ENCODE peak calls at places on chromosomes 16 and 17, in four cellular contexts. Q is HepG2, C is fibroblast of lung, E is DND-41. L is an unnamed sample.
A peak's percentile ranks its signal among the peaks of the same experiment; 100 is the strongest.

GRCh38 chr16:68396481-68396880 is 51.8 kb downstream of the SMPD3 start:
- DNase-seq in E (peak; percentile 64), Q (peak; percentile 54), C (peak; percentile 45), L (peak; percentile 33)

GRCh38 chr17:66715076-66715675 is 119.7 kb upstream of the CACNG5 start:
- DNase-seq in E (no peak), C (no peak), Q (no peak), L (no peak)

GRCh38 chr17:49952209-49952911 is 16.6 kb upstream of the DLX4 start:
- DNase-seq in E (peak; percentile 61), C (peak; percentile 56), Q (peak; percentile 78), L (peak; percentile 77)

GRCh38 chr16:15032547-15033308 is 23.1 kb downstream of the NTAN1 start:
- DNase-seq in C (peak; percentile 48), Q (no peak), E (peak; percentile 39), L (peak; percentile 53)

GRCh38 chr17:75742337-75742736 is 21.1 kb downstream of the ITGB4 start:
- DNase-seq in C (no peak), Q (no peak), E (no peak), L (no peak)

GRCh38 chr17:19733953-19734526 is 14.1 kb downstream of the ALDH3A1 start:
- DNase-seq in C (no peak), Q (peak; percentile 97), E (no peak), L (no peak)

GRCh38 chr16:9567674-9568073 is 476.2 kb downstream of the HAPSTR1 start:
- DNase-seq in E (no peak), Q (no peak), C (no peak), L (peak; percentile 42)

GRCh38 chr16:8639694-8640093 is 18.2 kb downstream of the METTL22 start:
- DNase-seq in E (no peak), Q (no peak), C (no peak), L (no peak)

GRCh38 chr17:50507871-50508572 is at the start of gene MYCBPAP:
- DNase-seq in C (peak; percentile 80), Q (no peak), E (peak; percentile 78), L (peak; percentile 79)

GRCh38 chr16:61684566-61684965 is 351.7 kb downstream of the CDH8 start:
- DNase-seq in E (no peak), Q (no peak), C (peak; percentile 14), L (peak; percentile 12)

GRCh38 chr17:20156196-20157077 is 147.3 kb downstream of the SPECC1 start:
- DNase-seq in E (no peak), C (peak; percentile 49), Q (peak; percentile 39), L (peak; percentile 9)

GRCh38 chr16:62077998-62078397 is 41.8 kb upstream of the CDH8 start:
- DNase-seq in E (no peak), Q (no peak), C (no peak), L (peak; percentile 79)

GRCh38 chr16:10343124-10343760 is 42.6 kb upstream of the ATF7IP2 start:
- DNase-seq in Q (no peak), E (no peak), C (no peak), L (no peak)

GRCh38 chr17:78144146-78144719 is 2.0 kb upstream of the C17orf99 start:
- DNase-seq in C (peak; percentile 59), Q (no peak), E (no peak), L (peak; percentile 40)

GRCh38 chr16:82042144-82042543 is 7.1 kb downstream of the HSD17B2 start:
- DNase-seq in E (no peak), C (peak; percentile 53), Q (no peak), L (no peak)

GRCh38 chr16:19785512-19786130 is 67.5 kb downstream of the IQCK start:
- DNase-seq in Q (peak; percentile 56), E (no peak), C (peak; percentile 25), L (no peak)

GRCh38 chr16:27204232-27204915 is 1.0 kb downstream of the KDM8 start:
- DNase-seq in Q (no peak), C (no peak), E (no peak), L (no peak)

GRCh38 chr17:40582328-40582901 is 17.1 kb upstream of the CCR7 start:
- DNase-seq in E (peak; percentile 87), C (no peak), Q (no peak), L (no peak)

GRCh38 chr16:84091460-84091859 is 25.3 kb downstream of the MBTPS1 start:
- DNase-seq in Q (no peak), E (no peak), C (no peak), L (no peak)

GRCh38 chr17:4201231-4201630 is 58.2 kb downstream of the CYB5D2 start:
- DNase-seq in E (no peak), Q (no peak), C (no peak), L (no peak)

GRCh38 chr16:89422527-89422904 is 67.8 kb downstream of the ANKRD11 start:
- DNase-seq in C (peak; percentile 74), Q (no peak), E (no peak), L (no peak)

GRCh38 chr16:57128787-57129389 is 36.5 kb downstream of the CPNE2 start:
- DNase-seq in C (no peak), E (no peak), Q (no peak), L (no peak)

GRCh38 chr16:76278976-76279375 is 1.8 kb downstream of the CNTNAP4 start:
- DNase-seq in C (no peak), Q (peak; percentile 13), E (no peak), L (peak; percentile 15)

GRCh38 chr16:80672379-80672778 is 131.6 kb downstream of the DYNLRB2 start:
- DNase-seq in Q (no peak), E (no peak), C (no peak), L (no peak)

GRCh38 chr16:85187447-85187846 is 75.2 kb upstream of the CIBAR2 start:
- DNase-seq in Q (no peak), C (no peak), E (no peak), L (no peak)

GRCh38 chr17:19260958-19261357 is 23.8 kb downstream of the EPN2 start:
- DNase-seq in Q (no peak), C (no peak), E (no peak), L (peak; percentile 65)

GRCh38 chr16:11297492-11298142 is 16.5 kb upstream of the PRM1 start:
- DNase-seq in E (peak; percentile 97), Q (peak; percentile 67), C (peak; percentile 81), L (peak; percentile 37)

GRCh38 chr17:77475012-77475976 is 334.5 kb downstream of the SEC14L1 start:
- DNase-seq in Q (no peak), E (peak; percentile 62), C (peak; percentile 98), L (no peak)

DNA sequence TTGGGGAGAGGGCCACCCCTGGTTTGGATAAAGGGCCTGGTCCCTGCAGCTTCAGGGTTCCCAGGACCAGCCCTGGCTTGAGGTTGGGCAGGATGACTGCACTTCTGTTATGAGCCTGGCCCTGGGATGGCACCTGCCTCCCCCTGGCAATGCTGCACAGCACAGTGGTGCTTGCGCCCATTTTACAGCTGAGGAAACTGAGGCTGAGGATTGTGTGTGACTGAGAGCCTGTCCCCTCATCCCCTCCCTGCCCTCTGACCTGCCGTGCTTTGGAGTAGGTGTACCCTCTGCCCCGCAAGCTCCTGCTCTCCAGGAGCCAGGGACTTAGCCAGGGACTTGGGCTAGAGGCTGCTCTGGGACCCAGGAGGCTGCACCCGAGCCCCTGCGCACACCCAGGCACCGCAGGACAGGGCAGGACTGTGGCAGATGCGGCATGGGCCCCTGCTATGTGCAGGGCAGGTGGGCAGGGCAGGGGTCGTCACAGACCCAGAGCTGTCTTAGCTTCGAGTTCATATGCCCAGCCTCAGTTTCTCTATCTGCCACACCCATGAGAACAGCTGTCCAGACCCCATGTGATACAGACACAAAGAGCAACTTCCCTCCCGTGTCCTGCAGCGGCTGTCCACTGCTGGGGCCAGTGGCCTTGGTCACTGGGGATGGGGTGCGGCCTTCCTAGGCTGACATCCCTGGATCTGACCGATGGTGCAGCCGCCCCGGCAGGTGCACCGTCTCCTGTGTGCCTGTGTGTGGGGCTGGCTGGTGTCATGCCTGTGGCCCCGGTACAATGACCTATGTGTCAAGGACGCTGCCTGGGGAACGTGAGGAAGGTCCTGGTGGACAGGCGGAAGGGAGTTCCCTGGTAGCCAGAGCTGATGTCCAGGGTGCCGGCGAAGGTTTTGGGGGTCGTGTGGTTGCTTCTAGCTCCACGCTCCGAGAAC is 36.6 kb downstream of the BAHCC1 start:
- DNase-seq in C (no peak), Q (no peak), E (no peak), L (no peak)
- H3K4me1 ChIP-seq in C (peaks cover 12% of the 10 kb centered on the region), Q (no peaks in the 10 kb centered on the region), E (peaks cover 36% of the 10 kb centered on the region), L (peaks cover 36% of the 10 kb centered on the region)

GRCh38 chr17:81002409-81003361 is 11.0 kb downstream of the CHMP6 start:
- DNase-seq in E (no peak), Q (no peak), C (peak; percentile 61), L (peak; percentile 59)

GRCh38 chr17:81004336-81005015 is 12.8 kb downstream of the CHMP6 start:
- DNase-seq in C (no peak), Q (no peak), E (no peak), L (no peak)

GRCh38 chr17:81000631-81001357 is 9.2 kb downstream of the CHMP6 start:
- DNase-seq in Q (peak; percentile 37), C (no peak), E (no peak), L (no peak)

GRCh38 chr17:81002013-81002384 is 10.4 kb downstream of the CHMP6 start:
- DNase-seq in C (no peak), Q (no peak), E (no peak), L (no peak)

DNA sequence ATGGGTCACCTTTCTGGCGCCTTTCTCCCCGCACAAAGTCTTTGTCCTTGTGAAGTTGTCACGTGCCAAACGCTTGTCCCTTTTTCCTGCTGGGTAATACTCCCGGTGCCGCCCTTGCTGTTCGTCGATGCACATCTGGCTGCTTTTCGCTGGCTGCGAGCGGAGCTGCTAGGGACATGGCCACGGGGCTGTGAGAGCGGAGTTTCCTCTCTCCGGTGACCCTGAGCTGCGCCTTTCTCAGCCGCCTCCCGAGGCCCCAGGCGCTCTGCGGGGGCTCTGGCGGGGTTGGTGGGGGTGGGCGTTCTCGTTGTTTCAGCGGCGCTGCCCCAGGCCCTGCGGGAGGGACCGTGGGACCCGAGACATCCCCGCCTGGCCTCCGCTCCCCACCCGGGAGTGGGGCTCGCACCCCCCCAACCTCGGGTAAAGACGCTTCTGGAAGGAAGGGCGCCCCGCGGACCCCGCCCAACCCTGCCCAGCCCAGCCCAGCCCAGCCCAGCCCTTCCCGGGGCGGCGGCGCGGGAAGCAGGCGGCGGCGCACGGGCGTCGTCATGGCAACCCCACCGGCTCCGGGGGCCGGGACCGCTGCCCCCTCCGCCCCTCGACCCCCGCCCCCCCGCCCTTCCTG is 12.2 kb downstream of the CHMP6 start:
- DNase-seq in E (no peak), Q (no peak), C (no peak), L (peak; percentile 42)
- TF ChIP-seq EZH2 in E (no peak), Q (no peak), C (peak; percentile 87), L (no peak)

GRCh38 chr16:86496929-86497381 is 13.4 kb upstream of the FOXF1 start:
- DNase-seq in Q (no peak), E (no peak), C (no peak), L (no peak)
- H3K4me1 ChIP-seq in Q (peaks cover under 1% of the 10 kb centered on the region), E (no peaks in the 10 kb centered on the region), C (peaks cover 2% of the 10 kb centered on the region), L (no peaks in the 10 kb centered on the region)

GRCh38 chr16:26015776-26016175 is 324.0 kb downstream of the HS3ST4 start:
- DNase-seq in E (no peak), C (no peak), Q (no peak), L (no peak)
- TF ChIP-seq EZH2 in E (no peak), C (no peak), Q (no peak), L (no peak)